ENCODE peak calls at places on chromosomes 3 and 15, in four cellular contexts. W, Q, I and U are unnamed samples.

GRCh38 chr3:187165144-187165543 is 25.8 kb upstream of the RPL39L start:
- DNase-seq in I (peak; percentile 51), W (no peak), Q (peak; percentile 66), U (no peak)

GRCh38 chr3:54771050-54771449 is 156.8 kb downstream of the LRTM1 start:
- DNase-seq in I (no peak), W (no peak), Q (no peak), U (no peak)

GRCh38 chr3:2099028-2099671 is 484 bp downstream of the CNTN4 start:
- DNase-seq in W (no peak), Q (no peak), I (peak; percentile 21), U (no peak)

GRCh38 chr3:42066516-42067181 is 24.5 kb upstream of the TRAK1 start:
- DNase-seq in W (no peak), Q (peak; percentile 79), I (no peak), U (no peak)

GRCh38 chr3:187628169-187628568 is 42.0 kb downstream of the SST start:
- DNase-seq in W (no peak), I (no peak), Q (no peak), U (no peak)

GRCh38 chr3:194281306-194281705 is 69.8 kb downstream of the CPN2 start:
- DNase-seq in W (no peak), I (no peak), Q (no peak), U (no peak)

GRCh38 chr3:159850481-159850880 is 138.2 kb upstream of the IL12A start:
- DNase-seq in Q (no peak), W (no peak), I (no peak), U (no peak)

GRCh38 chr15:74787251-74788041 is 5.6 kb downstream of the CSK start:
- DNase-seq in Q (peak; percentile 99), W (peak; percentile 28), I (no peak), U (no peak)

GRCh38 chr3:158106773-158107461 is 697 bp upstream of the SHOX2 start:
- DNase-seq in Q (no peak), W (no peak), I (peak; percentile 10), U (no peak)

GRCh38 chr3:109050591-109051167 is 67.3 kb downstream of the MORC1 start:
- DNase-seq in I (peak; percentile 13), W (no peak), Q (peak; percentile 5), U (no peak)

GRCh38 chr3:127639173-127640030 is 10.4 kb downstream of the PODXL2 start:
- DNase-seq in W (no peak), I (no peak), Q (no peak), U (no peak)

GRCh38 chr3:128127236-128127635 is 3.6 kb upstream of the RUVBL1 start:
- DNase-seq in I (no peak), W (no peak), Q (no peak), U (no peak)

GRCh38 chr3:111541911-111542483 is at the start of gene CD96:
- DNase-seq in I (peak; percentile 14), W (no peak), Q (no peak), U (no peak)

GRCh38 chr15:37891754-37892368 is 42.6 kb upstream of the TMCO5A start:
- DNase-seq in Q (no peak), W (no peak), I (peak; percentile 30), U (peak; percentile 10)

GRCh38 chr3:32292085-32292796 is 53.8 kb downstream of the CMTM8 start:
- DNase-seq in W (no peak), Q (no peak), I (no peak), U (no peak)

GRCh38 chr3:184766555-184767261 is 45.3 kb upstream of the VPS8 start:
- DNase-seq in W (no peak), Q (no peak), I (no peak), U (no peak)

GRCh38 chr3:89373459-89373858 is 266.0 kb downstream of the EPHA3 start:
- DNase-seq in I (no peak), Q (no peak), W (no peak), U (no peak)

GRCh38 chr3:94032187-94032586 is 3.8 kb upstream of the STX19 start:
- DNase-seq in Q (no peak), I (no peak), W (no peak), U (no peak)